ENCODE peak calls at places on chromosomes 1 and 21, in seven cellular contexts. F, G, M, A, P, X and Z are unnamed samples.
A peak's percentile ranks its signal among the peaks of the same experiment; 100 is the strongest.

GRCh38 chr1:166691476-166691875 is 147.8 kb upstream of the POGK start:
- DNase-seq in F (no peak), G (no peak), M (no peak), A (no peak), P (no peak), X (no peak), Z (no peak)

GRCh38 chr1:197467881-197468280 is 199.8 kb downstream of the CRB1 start:
- DNase-seq in F (no peak), G (no peak), M (no peak), A (no peak), P (no peak), X (no peak), Z (no peak)

GRCh38 chr1:205948000-205948399 is 4.7 kb upstream of the SLC26A9 start:
- DNase-seq in F (no peak), G (no peak), M (no peak), A (no peak), P (no peak), X (peak; percentile 29), Z (no peak)

GRCh38 chr1:61427516-61427915 is 297.4 kb downstream of the TM2D1 start:
- DNase-seq in F (no peak), G (no peak), M (no peak), A (no peak), P (no peak), X (no peak), Z (no peak)

GRCh38 chr1:46903481-46903880 is 37.8 kb downstream of the CYP4A11 start:
- DNase-seq in F (no peak), G (no peak), M (no peak), A (no peak), P (no peak), X (peak; percentile 59), Z (peak; percentile 57)

GRCh38 chr1:211660718-211661222 is 14.7 kb downstream of the NEK2 start:
- DNase-seq in F (no peak), G (no peak), M (no peak), A (no peak), P (no peak), X (no peak), Z (no peak)

GRCh38 chr1:15459771-15460719 is 3.5 kb downstream of the CELA2A start:
- DNase-seq in F (no peak), G (no peak), M (peak; percentile 33), A (no peak), P (no peak), X (no peak), Z (no peak)

GRCh38 chr1:41313661-41314131 is 47.5 kb upstream of the FOXO6 start:
- DNase-seq in F (peak; percentile 62), G (no peak), M (no peak), A (peak; percentile 43), P (no peak), X (peak; percentile 25), Z (peak; percentile 8)

GRCh38 chr21:41009398-41010177 is 158.4 kb upstream of the BACE2 start:
- DNase-seq in F (no peak), G (no peak), M (no peak), A (no peak), P (no peak), X (no peak), Z (no peak)

GRCh38 chr1:226569879-226570547 is 21.4 kb downstream of the STUM start:
- DNase-seq in F (no peak), G (no peak), M (no peak), A (peak; percentile 27), P (no peak), X (no peak), Z (no peak)

GRCh38 chr1:22216210-22216883 is 73.5 kb upstream of the WNT4 start:
- DNase-seq in F (no peak), G (no peak), M (no peak), A (no peak), P (no peak), X (no peak), Z (peak; percentile 56)

GRCh38 chr1:112744019-112744578 is 29.0 kb upstream of the PPM1J start:
- DNase-seq in F (no peak), G (peak; percentile 13), M (peak; percentile 70), A (no peak), P (no peak), X (peak; percentile 17), Z (peak; percentile 30)

GRCh38 chr1:234961468-234962339 is 166.9 kb downstream of the TOMM20 start:
- DNase-seq in F (no peak), G (no peak), M (no peak), A (no peak), P (no peak), X (peak; percentile 78), Z (peak; percentile 44)

GRCh38 chr1:197440730-197441129 is 172.7 kb downstream of the CRB1 start:
- DNase-seq in F (no peak), G (no peak), M (no peak), A (no peak), P (no peak), X (no peak), Z (no peak)

GRCh38 chr1:51168266-51168845 is 66.3 kb downstream of the C1orf185 start:
- DNase-seq in F (no peak), G (no peak), M (no peak), A (no peak), P (no peak), X (no peak), Z (no peak)

GRCh38 chr1:56436912-56437403 is 142.4 kb downstream of the PLPP3 start:
- DNase-seq in F (no peak), G (no peak), M (no peak), A (no peak), P (no peak), X (no peak), Z (no peak)

GRCh38 chr1:218585565-218586184 is 240.5 kb downstream of the TGFB2 start:
- DNase-seq in F (no peak), G (no peak), M (no peak), A (peak; percentile 65), P (no peak), X (no peak), Z (peak; percentile 15)
- TF ChIP-seq POLR2A in F (no peak), G (no peak), M (no peak), A (no peak), P (no peak), X (no peak), Z (no peak)

DNA sequence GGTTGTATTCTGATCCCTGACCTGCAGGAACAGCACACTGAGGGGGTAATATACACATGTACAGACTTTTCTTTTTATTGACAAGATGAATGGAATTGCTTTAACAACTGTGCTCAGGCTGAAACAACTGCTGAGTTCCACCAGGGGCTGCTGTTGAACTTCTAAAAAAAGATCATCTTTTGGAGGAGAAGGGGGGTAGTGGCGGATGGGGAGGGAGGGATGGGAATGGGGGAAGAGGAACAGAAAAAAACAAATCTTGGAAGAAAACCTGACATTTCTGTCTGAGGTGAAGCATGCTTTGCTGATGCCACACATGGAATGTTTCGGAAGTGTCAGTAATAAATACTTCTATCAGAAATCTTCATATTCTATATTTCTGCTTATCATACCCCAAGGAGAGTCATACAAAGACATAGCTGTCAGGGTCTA is 75.0 kb downstream of the RWDD3 start:
- DNase-seq in F (no peak), G (no peak), M (no peak), A (peak; percentile 42), P (no peak), X (peak; percentile 43), Z (no peak)
- H3K9me3 ChIP-seq in F (no peaks in the 10 kb centered on the region), G (no peaks in the 10 kb centered on the region), M (no peaks in the 10 kb centered on the region), A (no peaks in the 10 kb centered on the region), P (no peaks in the 10 kb centered on the region), X (no peaks in the 10 kb centered on the region), Z (no peaks in the 10 kb centered on the region)

GRCh38 chr1:10639301-10640078 is 157.0 kb downstream of the CASZ1 start:
- DNase-seq in F (no peak), G (no peak), M (no peak), A (no peak), P (no peak), X (no peak), Z (no peak)
- TF ChIP-seq CTCF in F (no peak), G (no peak), M (no peak), A (no peak), P (no peak), X (no peak), Z (no peak)

GRCh38 chr1:54886724-54887664 is at the start of gene DHCR24:
- DNase-seq in F (no peak), G (peak; percentile 85), M (peak; percentile 91), A (peak; percentile 43), P (peak; percentile 80), X (peak; percentile 82), Z (peak; percentile 82)
- TF ChIP-seq POLR2A in F (no peak), G (peak; percentile 71), M (peak; percentile 74), A (peak; percentile 49), P (no peak), X (peak; percentile 58), Z (no peak)

DNA sequence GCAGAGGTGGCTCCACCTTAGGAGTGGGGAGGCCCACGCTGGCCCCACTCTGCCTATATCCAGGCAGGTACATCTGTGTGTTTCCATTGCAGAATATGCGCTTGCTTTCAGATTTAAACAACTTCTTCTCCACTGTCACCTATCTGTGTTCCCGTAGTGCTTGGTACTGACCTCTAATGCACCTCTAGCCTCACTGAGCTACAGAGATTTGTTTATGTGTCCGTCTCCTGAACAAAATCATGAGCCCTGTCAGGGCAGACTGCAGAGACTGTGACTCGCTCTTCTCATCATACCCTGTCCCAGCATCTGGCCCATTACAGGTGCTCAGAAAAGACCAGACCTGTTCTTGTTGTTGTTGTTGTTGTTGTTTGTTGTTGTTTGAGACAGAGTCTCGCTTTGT is 14.5 kb upstream of the LRRC38 start:
- DNase-seq in F (no peak), G (no peak), M (no peak), A (no peak), P (no peak), X (no peak), Z (no peak)
- H3K9me3 ChIP-seq in F (no peaks in the 10 kb centered on the region), G (no peaks in the 10 kb centered on the region), M (peaks cover 4% of the 10 kb centered on the region), A (no peaks in the 10 kb centered on the region), P (no peaks in the 10 kb centered on the region), X (no peaks in the 10 kb centered on the region), Z (no peaks in the 10 kb centered on the region)

GRCh38 chr1:155000725-155001437 is 1.7 kb upstream of the ZBTB7B start:
- DNase-seq in F (no peak), G (peak; percentile 97), M (peak; percentile 93), A (peak; percentile 90), P (peak; percentile 99), X (peak; percentile 98), Z (peak; percentile 99)
- TF ChIP-seq CTCF in F (no peak), G (no peak), M (no peak), A (no peak), P (no peak), X (no peak), Z (no peak)